ENCODE peak calls at places on chromosome 5, in five cellular contexts. One of them, this sample, is unnamed.

GRCh38 chr5:131218392-131218791 is 45.5 kb upstream of the CDC42SE2 start:
- DNase-seq in cardiac muscle cell: no peak
- DNase-seq in PC-3: peak
- DNase-seq in WTC11: no peak
- DNase-seq in epithelial cell of proximal tubule: no peak
- DNase-seq in this sample: no peak

GRCh38 chr5:141319202-141319601 is 1.4 kb downstream of the TAF7 start:
- DNase-seq in WTC11: no peak
- DNase-seq in epithelial cell of proximal tubule: no peak
- DNase-seq in cardiac muscle cell: no peak
- DNase-seq in PC-3: no peak
- DNase-seq in this sample: no peak

GRCh38 chr5:83414601-83415000 is 56.9 kb upstream of the VCAN start:
- DNase-seq in WTC11: no peak
- DNase-seq in cardiac muscle cell: no peak
- DNase-seq in PC-3: no peak
- DNase-seq in epithelial cell of proximal tubule: no peak
- DNase-seq in this sample: no peak

GRCh38 chr5:142210011-142210410 is 101.4 kb downstream of the NDFIP1 start:
- DNase-seq in WTC11: no peak
- DNase-seq in cardiac muscle cell: no peak
- DNase-seq in PC-3: no peak
- DNase-seq in epithelial cell of proximal tubule: no peak
- DNase-seq in this sample: no peak

GRCh38 chr5:94276056-94276455 is 342.3 kb downstream of the KIAA0825 start:
- DNase-seq in cardiac muscle cell: no peak
- DNase-seq in WTC11: no peak
- DNase-seq in epithelial cell of proximal tubule: no peak
- DNase-seq in PC-3: peak
- DNase-seq in this sample: no peak

GRCh38 chr5:24045034-24045433 is 537.6 kb downstream of the PRDM9 start:
- DNase-seq in PC-3: peak
- DNase-seq in epithelial cell of proximal tubule: no peak
- DNase-seq in cardiac muscle cell: no peak
- DNase-seq in WTC11: no peak
- DNase-seq in this sample: no peak

GRCh38 chr5:115471674-115472073 is 72.9 kb downstream of the FEM1C start:
- DNase-seq in WTC11: no peak
- DNase-seq in PC-3: no peak
- DNase-seq in cardiac muscle cell: no peak
- DNase-seq in epithelial cell of proximal tubule: no peak
- DNase-seq in this sample: no peak

GRCh38 chr5:177275883-177276282 is 27.6 kb downstream of the RAB24 start:
- DNase-seq in cardiac muscle cell: no peak
- DNase-seq in WTC11: no peak
- DNase-seq in PC-3: no peak
- DNase-seq in epithelial cell of proximal tubule: no peak
- DNase-seq in this sample: no peak

GRCh38 chr5:124599048-124599973 is 147.1 kb downstream of the ZNF608 start:
- DNase-seq in epithelial cell of proximal tubule: peak
- DNase-seq in PC-3: peak
- DNase-seq in cardiac muscle cell: peak
- DNase-seq in WTC11: no peak
- DNase-seq in this sample: no peak

GRCh38 chr5:167561796-167562195 is 729.6 kb upstream of the WWC1 start:
- DNase-seq in cardiac muscle cell: no peak
- DNase-seq in PC-3: no peak
- DNase-seq in epithelial cell of proximal tubule: no peak
- DNase-seq in WTC11: no peak
- DNase-seq in this sample: no peak
- TF ChIP-seq CTCF in cardiac muscle cell: no peak
- TF ChIP-seq CTCF in PC-3: no peak
- TF ChIP-seq CTCF in epithelial cell of proximal tubule: no peak
- TF ChIP-seq CTCF in WTC11: no peak
- TF ChIP-seq CTCF in this sample: no peak

GRCh38 chr5:179275381-179275878 is 69.8 kb downstream of the ADAMTS2 start:
- DNase-seq in cardiac muscle cell: no peak
- DNase-seq in epithelial cell of proximal tubule: no peak
- DNase-seq in WTC11: no peak
- DNase-seq in PC-3: no peak
- DNase-seq in this sample: no peak
- TF ChIP-seq CTCF in cardiac muscle cell: no peak
- TF ChIP-seq CTCF in epithelial cell of proximal tubule: no peak
- TF ChIP-seq CTCF in WTC11: no peak
- TF ChIP-seq CTCF in PC-3: no peak
- TF ChIP-seq CTCF in this sample: no peak

GRCh38 chr5:19795218-19795617 is 192.8 kb downstream of the CDH18 start:
- DNase-seq in PC-3: peak
- DNase-seq in WTC11: peak
- DNase-seq in cardiac muscle cell: no peak
- DNase-seq in epithelial cell of proximal tubule: no peak
- DNase-seq in this sample: no peak
- TF ChIP-seq CTCF in PC-3: peak
- TF ChIP-seq CTCF in WTC11: no peak
- TF ChIP-seq CTCF in cardiac muscle cell: peak
- TF ChIP-seq CTCF in epithelial cell of proximal tubule: peak
- TF ChIP-seq CTCF in this sample: no peak

GRCh38 chr5:40674661-40675235 is 5.0 kb upstream of the PTGER4 start:
- DNase-seq in epithelial cell of proximal tubule: no peak
- DNase-seq in cardiac muscle cell: no peak
- DNase-seq in PC-3: no peak
- DNase-seq in WTC11: no peak
- DNase-seq in this sample: no peak

GRCh38 chr5:40678021-40678939 is 1.4 kb upstream of the PTGER4 start:
- DNase-seq in epithelial cell of proximal tubule: no peak
- DNase-seq in WTC11: no peak
- DNase-seq in PC-3: peak
- DNase-seq in cardiac muscle cell: no peak
- DNase-seq in this sample: no peak

GRCh38 chr5:40677456-40677855 is 2.3 kb upstream of the PTGER4 start:
- DNase-seq in epithelial cell of proximal tubule: no peak
- DNase-seq in cardiac muscle cell: no peak
- DNase-seq in PC-3: no peak
- DNase-seq in WTC11: no peak
- DNase-seq in this sample: no peak

GRCh38 chr5:40675396-40676133 is 4.2 kb upstream of the PTGER4 start:
- DNase-seq in WTC11: no peak
- DNase-seq in PC-3: no peak
- DNase-seq in cardiac muscle cell: no peak
- DNase-seq in epithelial cell of proximal tubule: no peak
- DNase-seq in this sample: no peak

DNA sequence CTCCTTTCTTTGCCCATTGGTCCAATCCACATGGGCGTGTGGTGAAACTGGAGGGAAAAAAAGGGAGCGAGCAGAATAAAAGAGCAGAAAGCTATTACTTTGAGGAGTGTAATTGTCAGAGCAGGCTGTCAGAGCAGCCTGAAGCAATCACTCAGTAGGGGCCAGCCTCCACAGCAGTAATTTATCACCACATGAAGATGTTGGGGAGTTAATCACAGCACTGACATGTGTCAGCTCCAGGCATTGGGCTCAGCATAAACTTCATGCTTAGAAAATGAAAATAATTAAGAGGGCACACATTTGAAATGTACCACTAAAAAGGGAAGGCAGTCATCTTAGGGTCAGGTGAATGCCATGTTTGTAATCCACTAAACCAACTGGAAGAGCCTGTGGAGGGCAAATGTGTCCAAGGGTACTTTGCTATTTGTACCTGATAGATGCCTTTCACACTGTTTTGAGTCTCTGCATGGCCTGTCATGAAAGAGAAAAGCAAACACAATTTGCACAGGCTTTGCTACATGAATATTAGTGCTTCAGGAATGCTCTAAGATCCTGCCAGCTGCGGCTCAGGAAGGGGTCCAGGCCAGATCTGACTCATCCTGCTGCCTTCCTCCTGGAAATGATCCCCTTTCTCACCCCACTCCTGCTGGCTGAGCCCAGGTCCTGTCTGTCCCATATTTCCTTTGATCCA is 2.9 kb upstream of the PTGER4 start:
- DNase-seq in epithelial cell of proximal tubule: no peak
- DNase-seq in cardiac muscle cell: no peak
- DNase-seq in WTC11: no peak
- DNase-seq in PC-3: peak
- DNase-seq in this sample: no peak
- TF ChIP-seq CTCF in epithelial cell of proximal tubule: no peak
- TF ChIP-seq CTCF in cardiac muscle cell: no peak
- TF ChIP-seq CTCF in WTC11: no peak
- TF ChIP-seq CTCF in PC-3: no peak
- TF ChIP-seq CTCF in this sample: no peak

GRCh38 chr5:55982957-55983381 is 11.8 kb downstream of the IL6ST start:
- DNase-seq in epithelial cell of proximal tubule: no peak
- DNase-seq in cardiac muscle cell: no peak
- DNase-seq in WTC11: no peak
- DNase-seq in PC-3: peak
- DNase-seq in this sample: no peak
- TF ChIP-seq CTCF in epithelial cell of proximal tubule: peak
- TF ChIP-seq CTCF in cardiac muscle cell: peak
- TF ChIP-seq CTCF in WTC11: no peak
- TF ChIP-seq CTCF in PC-3: no peak
- TF ChIP-seq CTCF in this sample: no peak

DNA sequence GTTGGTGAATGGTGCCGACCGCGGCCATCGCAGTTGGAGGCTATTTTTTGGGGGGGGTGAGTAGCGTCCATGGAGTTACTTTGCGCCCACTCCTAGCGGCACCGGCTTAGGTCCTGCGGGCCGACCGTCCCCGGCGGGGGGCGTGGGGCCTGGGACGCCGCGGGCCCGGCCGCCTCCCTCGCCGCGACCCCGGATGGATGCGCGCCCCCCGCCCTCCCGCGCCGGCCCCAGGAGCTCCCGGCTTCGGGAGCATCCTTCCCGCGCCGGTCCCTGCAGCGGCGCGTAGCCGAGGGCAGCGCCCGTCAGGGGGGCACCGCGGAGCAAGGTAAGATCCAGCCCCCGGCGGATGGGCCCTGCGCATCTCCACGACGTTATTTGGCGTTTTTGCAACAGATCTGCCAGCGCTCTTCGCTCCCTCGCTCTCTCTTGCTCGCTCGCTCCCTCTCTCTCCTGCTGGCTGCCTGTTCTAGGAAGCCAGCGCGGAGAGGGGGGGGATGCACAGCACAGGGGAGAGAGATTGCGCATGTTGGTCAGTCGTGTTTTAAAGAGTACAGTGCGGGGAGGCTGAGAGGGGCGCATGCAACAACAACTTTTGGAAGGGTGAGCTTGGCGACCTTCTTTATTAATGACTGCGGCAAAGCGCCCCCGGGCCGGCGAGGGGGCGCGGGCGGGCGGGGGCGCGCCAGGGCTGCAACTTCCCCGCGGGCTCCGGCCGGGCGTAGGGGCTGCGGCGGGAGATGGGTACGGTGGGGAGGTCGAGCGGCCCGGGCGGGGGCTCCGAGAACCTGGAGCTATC is 415 bp downstream of the JADE2 start:
- DNase-seq in epithelial cell of proximal tubule: no peak
- DNase-seq in WTC11: peak
- DNase-seq in cardiac muscle cell: peak
- DNase-seq in PC-3: peak
- DNase-seq in this sample: no peak
- TF ChIP-seq CTCF in epithelial cell of proximal tubule: no peak
- TF ChIP-seq CTCF in WTC11: no peak
- TF ChIP-seq CTCF in cardiac muscle cell: peak
- TF ChIP-seq CTCF in PC-3: no peak
- TF ChIP-seq CTCF in this sample: no peak